ENCODE peak calls at places on chromosomes 2 and 18, in nine cellular contexts. D is thyroid gland; W is stimulated activated CD4-positive, alpha-beta T cell treated with anti-CD3 and anti-CD28 coated beads, TNF-alpha, amount 100 ng/mL, for 48 hours; C is iris pigment epithelial cell; Q is ecto neural progenitor cell; H is pancreas; A is COR-L47; I is CD8-positive, alpha-beta memory T cell; N is T-helper 2 cell. M is an unnamed sample.

GRCh38 chr2:222796413-222797103 is 64.3 kb upstream of the ACSL3 start:
- DNase-seq in I (no peak), C (peak), N (no peak), A (peak), H (peak), W (no peak), D (no peak), Q (no peak), M (no peak)

GRCh38 chr2:121888189-121888557 is 132.7 kb downstream of the TSN start:
- DNase-seq in H (no peak), Q (no peak), I (no peak), A (no peak), D (no peak), N (no peak), W (no peak), C (no peak), M (no peak)

GRCh38 chr2:31107588-31108300 is 30.5 kb downstream of the GALNT14 start:
- DNase-seq in D (no peak), A (no peak), H (no peak), I (no peak), N (no peak), C (no peak), W (no peak), Q (no peak), M (peak)

GRCh38 chr2:63872571-63873328 is 31.1 kb downstream of the UGP2 start:
- DNase-seq in C (no peak), W (no peak), D (no peak), H (no peak), I (no peak), A (no peak), Q (no peak), N (no peak), M (no peak)

GRCh38 chr2:161096336-161096735 is 63.9 kb upstream of the TANK start:
- DNase-seq in C (peak), D (no peak), I (no peak), N (no peak), A (no peak), H (no peak), W (no peak), Q (no peak), M (no peak)

GRCh38 chr18:63082661-63083531 is 236.7 kb downstream of the BCL2 start:
- DNase-seq in C (peak), D (no peak), I (no peak), Q (no peak), N (no peak), W (no peak), A (no peak), H (no peak), M (no peak)

GRCh38 chr2:174106736-174107135 is 141.6 kb upstream of the SP3 start:
- DNase-seq in H (no peak), D (no peak), C (no peak), N (no peak), A (peak), Q (no peak), W (no peak), I (no peak), M (no peak)

GRCh38 chr18:36025025-36025424 is 42.3 kb downstream of the RPRD1A start:
- DNase-seq in I (no peak), A (no peak), C (peak), Q (no peak), D (no peak), W (no peak), N (no peak), H (no peak), M (no peak)

GRCh38 chr2:179936654-179937053 is 70.4 kb downstream of the CWC22 start:
- DNase-seq in I (no peak), D (peak), C (peak), Q (peak), H (no peak), A (peak), W (no peak), N (no peak), M (no peak)

GRCh38 chr2:51224790-51225189 is 192.9 kb upstream of the NRXN1 start:
- DNase-seq in W (no peak), Q (no peak), C (no peak), I (no peak), D (no peak), A (no peak), N (no peak), H (no peak), M (no peak)

GRCh38 chr2:117308861-117309770 is 505.4 kb upstream of the DDX18 start:
- DNase-seq in D (no peak), C (no peak), H (no peak), I (no peak), A (peak), W (no peak), Q (no peak), N (no peak), M (no peak)

GRCh38 chr18:44520981-44521672 is 159.6 kb upstream of the SETBP1 start:
- DNase-seq in I (no peak), A (no peak), D (no peak), Q (no peak), H (no peak), C (peak), N (no peak), W (no peak), M (no peak)

GRCh38 chr2:13334545-13334944 is 617.8 kb downstream of the TRIB2 start:
- DNase-seq in H (no peak), A (no peak), D (no peak), C (no peak), Q (no peak), I (no peak), W (no peak), N (no peak), M (no peak)

GRCh38 chr2:98334439-98335078 is 11.7 kb upstream of the CNGA3 start:
- DNase-seq in I (no peak), H (no peak), Q (no peak), W (no peak), D (no peak), A (peak), N (no peak), C (peak), M (no peak)